ENCODE peak calls at places on chromosomes 6 and 20, in eight cellular contexts. Y is AG04450, W is ovary, V is kidney glomerular epithelial cell, U is germinal center, B is fibroblast of mammary gland, A is HCEC 1CT, K is left lung. Z is an unnamed sample.

GRCh38 chr20:25319241-25320034 is 71.2 kb downstream of the ABHD12 start:
- DNase-seq in Y (no peak), W (peak), V (no peak), U (no peak), B (no peak), A (no peak), K (peak), Z (no peak)

GRCh38 chr6:39062014-39062740 is 13.6 kb downstream of the GLP1R start:
- DNase-seq in Y (no peak), W (no peak), V (no peak), U (no peak), B (no peak), A (no peak), K (no peak), Z (no peak)

GRCh38 chr6:37632291-37632690 is 65.4 kb downstream of the MDGA1 start:
- DNase-seq in Y (no peak), W (no peak), V (no peak), U (no peak), B (no peak), A (no peak), K (no peak), Z (no peak)

GRCh38 chr6:40112350-40112749 is 178.1 kb upstream of the MOCS1 start:
- DNase-seq in Y (no peak), W (no peak), V (peak), U (no peak), B (no peak), A (no peak), K (no peak), Z (no peak)

GRCh38 chr6:125884656-125885055 is 71.9 kb upstream of the HINT3 start:
- DNase-seq in Y (no peak), W (no peak), V (no peak), U (no peak), B (no peak), A (no peak), K (no peak), Z (no peak)

GRCh38 chr6:86856937-86857563 is 80.3 kb upstream of the HTR1E start:
- DNase-seq in Y (no peak), W (no peak), V (peak), U (no peak), B (peak), A (no peak), K (no peak), Z (peak)

GRCh38 chr6:144809120-144809519 is 524.0 kb downstream of the UTRN start:
- DNase-seq in Y (no peak), W (no peak), V (peak), U (no peak), B (peak), A (peak), K (no peak), Z (no peak)

GRCh38 chr6:25456656-25457055 is 177.5 kb downstream of the CARMIL1 start:
- DNase-seq in Y (no peak), W (no peak), V (no peak), U (no peak), B (no peak), A (no peak), K (no peak), Z (no peak)

GRCh38 chr6:87710090-87710489 is 8.1 kb upstream of the AKIRIN2 start:
- DNase-seq in Y (no peak), W (no peak), V (no peak), U (no peak), B (no peak), A (no peak), K (no peak), Z (no peak)

GRCh38 chr6:116017546-116018276 is 43.0 kb downstream of the FRK start:
- DNase-seq in Y (no peak), W (no peak), V (no peak), U (no peak), B (no peak), A (no peak), K (no peak), Z (no peak)

GRCh38 chr6:151056230-151056907 is 183.4 kb upstream of the AKAP12 start:
- DNase-seq in Y (no peak), W (no peak), V (peak), U (no peak), B (no peak), A (no peak), K (no peak), Z (no peak)

GRCh38 chr6:146200136-146200708 is 171.4 kb downstream of the GRM1 start:
- DNase-seq in Y (no peak), W (no peak), V (no peak), U (no peak), B (peak), A (no peak), K (no peak), Z (no peak)

GRCh38 chr20:20005381-20005780 is 11.8 kb upstream of the NAA20 start:
- DNase-seq in Y (no peak), W (no peak), V (no peak), U (no peak), B (no peak), A (no peak), K (no peak), Z (no peak)

GRCh38 chr6:6918216-6918983 is 189.4 kb upstream of the RREB1 start:
- DNase-seq in Y (no peak), W (no peak), V (peak), U (no peak), B (peak), A (peak), K (no peak), Z (peak)

GRCh38 chr20:24773751-24774201 is 175.3 kb upstream of the CST7 start:
- DNase-seq in Y (peak), W (no peak), V (peak), U (no peak), B (peak), A (peak), K (peak), Z (peak)

GRCh38 chr20:1274485-1275313 is 8.6 kb downstream of the SNPH start:
- DNase-seq in Y (no peak), W (no peak), V (no peak), U (no peak), B (no peak), A (no peak), K (no peak), Z (no peak)

GRCh38 chr6:146878564-146879343 is 280.0 kb downstream of the ADGB start:
- DNase-seq in Y (no peak), W (no peak), V (no peak), U (no peak), B (no peak), A (no peak), K (no peak), Z (no peak)

GRCh38 chr20:4187147-4187546 is 171.8 kb upstream of the RNF24 start:
- DNase-seq in Y (no peak), W (no peak), V (no peak), U (no peak), B (no peak), A (no peak), K (no peak), Z (no peak)